ENCODE peak calls at places on chromosomes 4 and X, in five cellular contexts. One of them, this sample, is unnamed.

GRCh38 chr4:48509543-48509942 is 19.5 kb downstream of the ZAR1 start:
- DNase-seq in neural progenitor cell: no peak
- DNase-seq in NCI-H1092 treated with DMSO at 0.1 percent for 48 hours: no peak
- DNase-seq in transverse colon: no peak
- DNase-seq in M059J: no peak
- DNase-seq in this sample: no peak

GRCh38 chrX:103376118-103376978 is at the start of gene BEX3:
- DNase-seq in neural progenitor cell: peak
- DNase-seq in NCI-H1092 treated with DMSO at 0.1 percent for 48 hours: peak
- DNase-seq in transverse colon: peak
- DNase-seq in M059J: peak
- DNase-seq in this sample: peak

GRCh38 chr4:70666369-70666768 is at the start of gene JCHAIN:
- DNase-seq in neural progenitor cell: no peak
- DNase-seq in NCI-H1092 treated with DMSO at 0.1 percent for 48 hours: no peak
- DNase-seq in transverse colon: no peak
- DNase-seq in M059J: peak
- DNase-seq in this sample: no peak

GRCh38 chr4:42397256-42397634 is at the start of gene SHISA3:
- DNase-seq in neural progenitor cell: peak
- DNase-seq in NCI-H1092 treated with DMSO at 0.1 percent for 48 hours: peak
- DNase-seq in transverse colon: peak
- DNase-seq in M059J: peak
- DNase-seq in this sample: no peak

GRCh38 chr4:5039800-5040199 is 11.5 kb upstream of the STK32B start:
- DNase-seq in neural progenitor cell: no peak
- DNase-seq in NCI-H1092 treated with DMSO at 0.1 percent for 48 hours: no peak
- DNase-seq in transverse colon: no peak
- DNase-seq in M059J: no peak
- DNase-seq in this sample: no peak

GRCh38 chr4:99715286-99715685 is 57.7 kb upstream of the C4orf54 start:
- DNase-seq in neural progenitor cell: no peak
- DNase-seq in NCI-H1092 treated with DMSO at 0.1 percent for 48 hours: no peak
- DNase-seq in transverse colon: no peak
- DNase-seq in M059J: no peak
- DNase-seq in this sample: no peak

GRCh38 chrX:63330681-63331080 is 20.5 kb downstream of the SPIN4 start:
- DNase-seq in neural progenitor cell: no peak
- DNase-seq in NCI-H1092 treated with DMSO at 0.1 percent for 48 hours: no peak
- DNase-seq in transverse colon: no peak
- DNase-seq in M059J: peak
- DNase-seq in this sample: no peak

GRCh38 chr4:12586607-12587006 is 897.5 kb downstream of the RAB28 start:
- DNase-seq in neural progenitor cell: no peak
- DNase-seq in NCI-H1092 treated with DMSO at 0.1 percent for 48 hours: no peak
- DNase-seq in transverse colon: no peak
- DNase-seq in M059J: no peak
- DNase-seq in this sample: no peak

GRCh38 chrX:48498374-48498809 is 10.4 kb upstream of the PORCN start:
- DNase-seq in neural progenitor cell: no peak
- DNase-seq in NCI-H1092 treated with DMSO at 0.1 percent for 48 hours: no peak
- DNase-seq in transverse colon: no peak
- DNase-seq in M059J: peak
- DNase-seq in this sample: no peak

GRCh38 chr4:98482847-98483806 is 175.3 kb downstream of the TSPAN5 start:
- DNase-seq in neural progenitor cell: no peak
- DNase-seq in NCI-H1092 treated with DMSO at 0.1 percent for 48 hours: no peak
- DNase-seq in transverse colon: no peak
- DNase-seq in M059J: peak
- DNase-seq in this sample: no peak

GRCh38 chrX:30885136-30885535 is 3.9 kb downstream of the TAB3 start:
- DNase-seq in neural progenitor cell: no peak
- DNase-seq in NCI-H1092 treated with DMSO at 0.1 percent for 48 hours: no peak
- DNase-seq in transverse colon: no peak
- DNase-seq in M059J: no peak
- DNase-seq in this sample: no peak

GRCh38 chrX:143853488-143853887 is 30.4 kb upstream of the UBE2NL start:
- DNase-seq in neural progenitor cell: no peak
- DNase-seq in NCI-H1092 treated with DMSO at 0.1 percent for 48 hours: no peak
- DNase-seq in transverse colon: no peak
- DNase-seq in M059J: no peak
- DNase-seq in this sample: no peak

GRCh38 chr4:55853484-55854046 is at the start of gene EXOC1:
- DNase-seq in neural progenitor cell: peak
- DNase-seq in NCI-H1092 treated with DMSO at 0.1 percent for 48 hours: peak
- DNase-seq in transverse colon: peak
- DNase-seq in M059J: peak
- DNase-seq in this sample: peak